ENCODE peak calls at places on chromosomes 5 and 9, in six cellular contexts. O is HEK293T, U is RKO, Z is NCI-H510A, Y is NCI-H2171, A is COR-L47. R is an unnamed sample.

GRCh38 chr9:92094655-92095054 is 20.6 kb downstream of the SPTLC1 start:
- DNase-seq in O (no peak), Z (peak), U (peak), Y (no peak), A (no peak), R (no peak)

GRCh38 chr9:70297141-70297540 is 38.4 kb downstream of the SMC5 start:
- DNase-seq in O (no peak), A (no peak), Y (no peak), Z (no peak), U (no peak), R (no peak)

GRCh38 chr5:64164166-64164565 is 1.5 kb upstream of the RNF180 start:
- DNase-seq in Z (no peak), Y (no peak), A (no peak), U (no peak), O (no peak), R (no peak)

GRCh38 chr5:139982975-139983240 is 60.2 kb downstream of the NRG2 start:
- DNase-seq in O (no peak), Z (no peak), Y (no peak), U (no peak), A (no peak), R (no peak)

GRCh38 chr9:34741628-34742027 is 31.7 kb upstream of the CCL21 start:
- DNase-seq in U (no peak), Y (no peak), O (no peak), Z (peak), A (no peak), R (no peak)

GRCh38 chr5:181107699-181108098 is 23.3 kb downstream of the OR2V1 start:
- DNase-seq in A (no peak), Y (no peak), O (no peak), U (no peak), Z (no peak), R (no peak)

GRCh38 chr9:104025109-104025508 is 69.0 kb upstream of the SMC2 start:
- DNase-seq in Z (no peak), O (no peak), A (no peak), Y (no peak), U (peak), R (no peak)

GRCh38 chr9:97848582-97849237 is 4.3 kb upstream of the FOXE1 start:
- DNase-seq in U (no peak), Y (no peak), A (no peak), Z (no peak), O (no peak), R (no peak)

GRCh38 chr5:157624144-157624543 is 28.1 kb downstream of the SOX30 start:
- DNase-seq in O (no peak), A (no peak), Z (no peak), Y (no peak), U (no peak), R (no peak)

GRCh38 chr9:250039-250438 is 35.4 kb downstream of the DOCK8 start:
- DNase-seq in U (no peak), A (no peak), O (no peak), Y (no peak), Z (no peak), R (no peak)

GRCh38 chr5:105544300-105544699 is 1981.7 kb upstream of the NUDT12 start:
- DNase-seq in O (no peak), A (peak), Y (no peak), Z (no peak), U (no peak), R (peak)

GRCh38 chr9:121558423-121558950 is 58.8 kb upstream of the GGTA1 start:
- DNase-seq in Z (no peak), A (no peak), O (no peak), U (no peak), Y (no peak), R (no peak)

GRCh38 chr5:66939094-66939493 is 257.5 kb downstream of the CD180 start:
- DNase-seq in O (no peak), A (no peak), Z (no peak), U (no peak), Y (no peak), R (no peak)

GRCh38 chr5:1119312-1119831 is 7.5 kb upstream of the SLC12A7 start:
- DNase-seq in O (no peak), U (no peak), A (no peak), Y (no peak), Z (no peak), R (no peak)

R was measured in NCI-H748 treated with DMSO at 0.1 percent for 48 hours.